ENCODE peak calls at places on chromosomes 12 and 14, in seven cellular contexts. C is adrenal gland, D is IMR-90, Q is spleen, S is NB4, Z is ovary, G is HepG2. X is an unnamed sample.

GRCh38 chr12:50711018-50711527 is 52.8 kb upstream of the ATF1 start:
- DNase-seq in S (no peak), D (no peak), C (no peak), Q (no peak), Z (no peak), G (no peak), X (no peak)

GRCh38 chr12:117444781-117445180 is 83.4 kb upstream of the NOS1 start:
- DNase-seq in Q (no peak), C (no peak), S (no peak), G (no peak), D (no peak), Z (no peak), X (no peak)

GRCh38 chr12:131065801-131066200 is 112.1 kb downstream of the ADGRD1 start:
- DNase-seq in C (no peak), G (no peak), D (no peak), S (no peak), Q (no peak), Z (no peak), X (peak)

GRCh38 chr14:69842671-69843407 is 36.4 kb upstream of the SMOC1 start:
- DNase-seq in Z (no peak), D (no peak), S (no peak), G (no peak), C (no peak), Q (no peak), X (no peak)

GRCh38 chr12:70267550-70267949 is 24.3 kb downstream of the CNOT2 start:
- DNase-seq in G (no peak), D (peak), Q (no peak), C (no peak), Z (no peak), S (no peak), X (no peak)

GRCh38 chr14:52018252-52018651 is 28.9 kb downstream of the RTRAF start:
- DNase-seq in G (no peak), Z (no peak), C (no peak), D (no peak), S (no peak), Q (no peak), X (no peak)

GRCh38 chr12:40336573-40337199 is 111.9 kb downstream of the LRRK2 start:
- DNase-seq in C (no peak), D (peak), S (peak), G (peak), Z (no peak), Q (no peak), X (no peak)

GRCh38 chr12:118189761-118190181 is 53.8 kb downstream of the PEBP1 start:
- DNase-seq in Z (peak), G (no peak), Q (no peak), C (peak), D (peak), S (no peak), X (no peak)

GRCh38 chr12:2239376-2240010 is 186.7 kb downstream of the CACNA1C start:
- DNase-seq in D (peak), Q (no peak), Z (peak), C (peak), G (no peak), S (no peak), X (no peak)

GRCh38 chr12:79844693-79845092 is 90.2 kb downstream of the PPP1R12A start:
- DNase-seq in C (no peak), D (peak), Q (no peak), Z (no peak), S (no peak), G (peak), X (no peak)

GRCh38 chr14:64762044-64763034 is 58.1 kb downstream of the PLEKHG3 start:
- DNase-seq in D (peak), S (peak), Q (peak), C (peak), G (peak), Z (peak), X (no peak)

GRCh38 chr12:60093428-60093827 is 497.6 kb downstream of the SLC16A7 start:
- DNase-seq in C (no peak), Q (no peak), G (no peak), S (no peak), D (no peak), Z (no peak), X (no peak)

GRCh38 chr12:80937391-80938238 is at the start of gene LIN7A:
- DNase-seq in Z (peak), Q (peak), D (peak), S (peak), C (peak), G (peak), X (peak)

GRCh38 chr12:76984566-76984965 is 80.8 kb downstream of the E2F7 start:
- DNase-seq in G (no peak), S (no peak), C (no peak), Q (peak), Z (no peak), D (no peak), X (no peak)

GRCh38 chr14:76537912-76538647 is 162.1 kb downstream of the ESRRB start:
- DNase-seq in C (no peak), S (no peak), Q (no peak), D (no peak), G (no peak), Z (no peak), X (no peak)

DNA sequence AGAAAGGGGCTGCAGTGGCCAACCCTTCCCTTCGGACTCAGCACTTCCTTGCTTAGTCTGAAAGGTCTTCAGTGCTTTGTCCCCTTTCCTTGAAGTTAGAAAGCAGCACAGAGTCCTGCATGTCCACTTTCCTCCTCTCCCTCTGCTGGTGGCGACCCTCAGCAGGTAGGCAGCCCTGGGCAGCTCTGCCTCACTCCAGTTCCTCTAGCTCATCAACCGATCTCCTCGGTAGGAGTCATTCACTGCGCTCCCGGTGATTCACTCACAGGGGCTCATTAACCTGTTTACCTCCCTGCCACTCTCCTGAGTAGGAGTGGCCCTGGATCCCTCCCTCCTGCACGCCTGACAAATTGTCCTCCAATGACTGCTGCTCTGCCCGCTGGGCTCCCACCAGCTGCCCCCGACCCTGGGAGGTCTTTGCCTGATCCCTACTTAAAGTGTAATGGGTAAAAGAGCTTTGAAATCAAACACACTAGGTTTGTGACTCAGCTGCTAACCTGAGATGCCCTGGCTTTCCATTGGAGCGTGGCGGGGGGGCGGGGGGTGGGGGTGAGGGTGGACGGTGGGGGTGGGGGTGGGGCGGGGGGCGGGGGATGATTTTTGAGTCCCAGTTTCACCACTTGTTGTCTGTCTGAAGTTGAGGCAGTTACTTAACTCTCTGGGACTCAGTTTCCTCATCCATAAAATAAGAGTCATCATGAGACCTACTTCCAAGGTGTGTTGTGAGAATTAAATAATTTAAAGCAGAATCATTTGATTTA is 4.2 kb downstream of the SCNN1A start:
- DNase-seq in S (peak), Z (no peak), G (peak), C (peak), Q (peak), D (peak), X (no peak)
- TF ChIP-seq POLR2A in S (no peak), Z (no peak), G (peak), C (no peak), Q (no peak), D (no peak), X (no peak)

DNA sequence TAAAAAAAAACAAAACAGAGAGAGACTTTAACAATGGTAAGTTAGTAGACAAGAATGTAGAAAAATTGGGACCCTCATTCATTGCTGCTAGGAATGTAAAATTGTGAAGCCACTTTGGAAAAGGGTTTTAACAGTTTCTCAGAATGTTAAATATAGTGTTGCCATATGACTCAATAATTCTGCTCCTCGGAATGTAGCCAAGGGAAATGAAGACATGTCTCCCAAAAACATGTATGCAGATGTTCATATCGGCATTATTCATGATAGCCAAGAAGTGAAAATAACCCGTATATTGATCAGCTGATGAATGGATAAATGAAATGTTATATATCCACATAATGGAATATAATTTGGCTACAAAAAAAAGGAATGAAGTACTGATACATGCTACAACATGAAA is 132.3 kb downstream of the DAAM1 start:
- DNase-seq in G (no peak), C (no peak), Q (no peak), D (no peak), S (no peak), Z (no peak), X (no peak)
- H3K4me3 ChIP-seq in G (no peak), C (peak), Q (no peak), D (no peak), S (no peak), Z (no peak), X (no peak)

GRCh38 chr12:120643574-120643973 is 3.1 kb downstream of the CABP1 start:
- DNase-seq in D (no peak), Q (no peak), C (no peak), Z (no peak), S (no peak), G (no peak), X (no peak)

GRCh38 chr12:120642086-120642485 is 1.7 kb downstream of the CABP1 start:
- DNase-seq in S (no peak), Z (no peak), C (no peak), Q (no peak), D (no peak), G (no peak), X (no peak)

GRCh38 chr12:120639771-120640721 is at the start of gene CABP1:
- DNase-seq in Q (peak), Z (no peak), S (peak), D (no peak), G (peak), C (no peak), X (no peak)

GRCh38 chr12:120640840-120641833 is 711 bp downstream of the CABP1 start:
- DNase-seq in D (peak), Z (peak), S (peak), G (peak), Q (peak), C (peak), X (no peak)

DNA sequence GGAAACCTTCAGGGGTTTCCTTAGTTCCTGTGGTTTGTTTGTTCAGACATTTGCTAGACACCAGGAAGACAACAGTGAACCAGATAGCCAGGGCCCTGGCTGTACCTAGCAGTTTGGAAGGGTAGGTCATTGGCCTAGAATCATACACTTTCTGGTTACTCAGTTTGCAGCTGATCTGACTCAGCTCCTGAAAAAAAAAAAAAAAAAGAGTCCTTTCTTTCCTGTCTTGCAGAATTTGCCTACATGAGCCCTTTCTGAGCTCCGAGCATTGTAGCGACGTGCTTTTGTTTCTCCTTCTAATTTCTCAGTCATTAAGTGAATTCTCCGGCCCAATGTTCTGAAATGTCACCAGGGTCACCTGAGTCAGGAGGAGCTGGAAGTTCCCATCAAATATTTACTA is 2.4 kb downstream of the CABP1 start:
- DNase-seq in Z (no peak), S (no peak), Q (no peak), G (no peak), D (peak), C (no peak), X (no peak)
- TF ChIP-seq POLR2A in Z (no peak), S (no peak), Q (no peak), G (no peak), D (no peak), C (no peak), X (no peak)

DNA sequence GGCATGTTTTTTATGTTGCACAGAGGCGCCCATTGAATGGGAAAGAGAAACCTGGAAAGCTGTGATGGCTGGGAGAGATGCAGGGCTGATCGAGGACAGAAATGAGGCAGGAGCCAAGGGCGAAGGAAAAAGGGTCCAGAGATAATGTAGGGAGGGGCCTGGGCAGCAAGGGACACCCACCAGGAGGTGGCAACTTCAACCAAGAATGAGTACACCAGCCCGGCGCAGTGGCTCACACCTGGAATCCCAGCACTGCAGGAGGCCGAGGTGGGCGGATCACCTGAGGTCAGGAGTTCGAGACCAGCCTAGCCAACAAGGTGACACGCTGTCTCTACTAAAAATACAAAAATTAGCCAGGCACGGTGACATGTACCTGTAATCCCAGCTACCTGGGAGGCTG is 4.0 kb downstream of the SSH1 start:
- DNase-seq in G (no peak), Z (no peak), Q (peak), D (no peak), S (no peak), C (no peak), X (no peak)
- H3K4me3 ChIP-seq in G (no peak), Z (no peak), Q (no peak), D (no peak), S (no peak), C (no peak), X (no peak)

GRCh38 chr14:21475767-21476525 is 813 bp downstream of the RAB2B start:
- DNase-seq in D (no peak), C (no peak), G (peak), S (no peak), Z (no peak), Q (no peak), X (no peak)

GRCh38 chr14:21476526-21476924 is 234 bp downstream of the RAB2B start:
- DNase-seq in Z (peak), C (no peak), Q (peak), D (no peak), S (no peak), G (peak), X (peak)

GRCh38 chr14:21476925-21477681 is at the start of the genes RAB2B and TOX4:
- DNase-seq in S (peak), C (peak), Q (peak), Z (peak), G (peak), D (peak), X (peak)
- TF ChIP-seq POLR2A in S (peak), C (peak), Q (peak), Z (peak), G (peak), D (peak), X (peak)

DNA sequence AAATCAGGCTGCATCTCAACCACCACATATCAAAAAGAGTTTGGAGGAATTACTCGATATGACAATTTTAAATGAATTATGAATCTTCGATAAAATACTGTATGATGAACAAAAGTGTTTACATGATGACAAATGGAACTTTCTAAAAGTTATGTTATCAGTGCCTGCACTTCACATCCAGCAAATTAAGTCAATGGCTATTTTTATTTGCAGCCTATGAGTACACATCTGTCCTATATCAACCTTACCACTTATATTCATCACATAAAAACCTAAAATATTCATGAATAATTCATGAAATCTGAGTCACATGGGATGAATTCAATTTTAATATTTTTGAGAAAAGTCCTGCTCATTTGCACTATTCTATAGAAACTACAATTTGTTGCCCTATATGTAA is 10.4 kb upstream of the PRPF39 start:
- DNase-seq in S (no peak), Z (no peak), Q (no peak), C (no peak), G (no peak), D (no peak), X (no peak)
- H3K4me3 ChIP-seq in S (no peak), Z (no peak), Q (no peak), C (no peak), G (no peak), D (no peak), X (no peak)

GRCh38 chr12:57079821-57080220 is 1.2 kb upstream of the NEMP1 start:
- DNase-seq in S (no peak), D (no peak), Q (no peak), Z (no peak), G (no peak), C (no peak), X (no peak)

GRCh38 chr12:57080855-57081254 is 2.3 kb upstream of the NEMP1 start:
- DNase-seq in Z (no peak), Q (no peak), G (no peak), S (no peak), C (no peak), D (no peak), X (no peak)

GRCh38 chr12:57078519-57079404 is at the start of gene NEMP1:
- DNase-seq in D (peak), C (peak), Q (peak), G (peak), Z (peak), S (peak), X (peak)
- TF ChIP-seq POLR2A in D (peak), C (no peak), Q (no peak), G (peak), Z (no peak), S (peak), X (no peak)

GRCh38 chr12:108833355-108833733 is 24.0 kb downstream of the SSH1 start:
- DNase-seq in C (no peak), S (no peak), D (peak), Q (peak), Z (no peak), G (no peak), X (no peak)
- H3K4me3 ChIP-seq in C (no peak), S (no peak), D (no peak), Q (no peak), Z (no peak), G (no peak), X (no peak)

GRCh38 chr14:92792885-92793284 is 1.2 kb upstream of the GOLGA5 start:
- DNase-seq in Q (no peak), C (no peak), D (no peak), G (no peak), Z (no peak), S (peak), X (no peak)

GRCh38 chr14:92794547-92794941 is 439 bp downstream of the GOLGA5 start:
- DNase-seq in D (peak), S (peak), G (no peak), C (no peak), Z (no peak), Q (no peak), X (no peak)

GRCh38 chr14:92797935-92798653 is 4.0 kb downstream of the GOLGA5 start:
- DNase-seq in G (peak), Z (no peak), S (no peak), Q (no peak), C (no peak), D (no peak), X (no peak)

GRCh38 chr14:92794961-92795360 is 856 bp downstream of the GOLGA5 start:
- DNase-seq in D (no peak), S (no peak), G (no peak), Q (no peak), Z (no peak), C (no peak), X (no peak)

GRCh38 chr14:92793709-92794546 is at the start of gene GOLGA5:
- DNase-seq in C (peak), D (peak), Z (peak), S (peak), Q (peak), G (peak), X (peak)
- TF ChIP-seq POLR2A in C (peak), D (peak), Z (peak), S (peak), Q (peak), G (peak), X (no peak)